ENCODE peak calls at places on chromosomes 13 and 19, in six cellular contexts. F is osteocyte; J is NCI-H1092; G is colonic mucosa; U is stimulated activated CD4-positive, alpha-beta T cell treated with anti-CD3 and anti-CD28 coated beads, Interleukin-1b, Interleukin-23, amount 100 ng/mL, for 48 hours; S is foreskin fibroblast. I is an unnamed sample.
A peak's percentile ranks its signal among the peaks of the same experiment; 100 is the strongest.

GRCh38 chr19:6914321-6914720 is 26.9 kb downstream of the ADGRE1 start:
- DNase-seq in S (no peak), G (no peak), F (no peak), J (no peak), U (no peak), I (no peak)

GRCh38 chr19:9952276-9952675 is 16.0 kb upstream of the OLFM2 start:
- DNase-seq in F (no peak), J (no peak), U (no peak), S (no peak), G (no peak), I (no peak)

GRCh38 chr13:111508902-111509509 is 188.6 kb downstream of the TEX29 start:
- DNase-seq in J (peak; percentile 85), F (peak; percentile 56), S (no peak), U (no peak), G (peak; percentile 4), I (no peak)

GRCh38 chr13:48600374-48601364 is 53.1 kb upstream of the CYSLTR2 start:
- DNase-seq in J (no peak), F (peak; percentile 10), U (no peak), G (no peak), S (peak; percentile 63), I (no peak)

GRCh38 chr13:48437381-48437780 is 24.5 kb upstream of the LPAR6 start:
- DNase-seq in J (no peak), F (no peak), S (peak; percentile 28), G (peak; percentile 38), U (no peak), I (no peak)

GRCh38 chr19:43784251-43784980 is 3.6 kb upstream of the KCNN4 start:
- DNase-seq in U (peak; percentile 73), F (no peak), S (peak; percentile 95), J (no peak), G (peak; percentile 73), I (peak; percentile 70)

GRCh38 chr19:48520134-48520533 is 8.5 kb upstream of the LMTK3 start:
- DNase-seq in G (no peak), F (no peak), U (no peak), S (no peak), J (no peak), I (no peak)

GRCh38 chr19:2381151-2381822 is 21.2 kb downstream of the TMPRSS9 start:
- DNase-seq in G (no peak), J (no peak), F (no peak), S (peak; percentile 39), U (no peak), I (no peak)

GRCh38 chr19:50897191-50897607 is 14.0 kb downstream of the KLK4 start:
- DNase-seq in G (no peak), U (no peak), J (no peak), F (no peak), S (no peak), I (no peak)

GRCh38 chr13:30806784-30807183 is 71.4 kb downstream of the ALOX5AP start:
- DNase-seq in S (peak; percentile 85), J (no peak), U (no peak), F (no peak), G (no peak), I (no peak)

GRCh38 chr19:1079566-1080111 is 12.7 kb downstream of the ARHGAP45 start:
- DNase-seq in G (peak; percentile 39), F (no peak), U (peak; percentile 89), J (no peak), S (no peak), I (peak; percentile 72)

GRCh38 chr19:18432275-18433038 is 5.5 kb downstream of the ISYNA1 start:
- DNase-seq in U (no peak), G (no peak), F (no peak), S (peak; percentile 43), J (no peak), I (no peak)

GRCh38 chr19:10766681-10767201 is 48.9 kb downstream of the DNM2 start:
- DNase-seq in J (peak; percentile 88), S (peak; percentile 68), F (no peak), G (no peak), U (no peak), I (no peak)

GRCh38 chr19:55346725-55347441 is 7.2 kb downstream of the KMT5C start:
- DNase-seq in U (no peak), S (no peak), J (no peak), F (no peak), G (no peak), I (no peak)

GRCh38 chr13:79481685-79482052 is 714 bp downstream of the NDFIP2 start:
- DNase-seq in G (peak; percentile 55), U (peak; percentile 85), J (no peak), S (no peak), F (no peak), I (peak; percentile 80)

GRCh38 chr13:110893571-110893970 is 21.3 kb downstream of the ANKRD10 start:
- DNase-seq in S (no peak), F (no peak), G (no peak), J (no peak), U (no peak), I (no peak)

GRCh38 chr19:16441661-16442071 is 30.1 kb downstream of the EPS15L1 start:
- DNase-seq in G (peak; percentile 37), F (no peak), S (no peak), U (peak; percentile 28), J (peak; percentile 4), I (no peak)

GRCh38 chr13:55219538-55219937 is 1921.2 kb upstream of the PRR20A start:
- DNase-seq in F (no peak), G (no peak), J (no peak), S (no peak), U (no peak), I (no peak)

GRCh38 chr19:14840206-14840605 is 5.2 kb upstream of the OR7A5 start:
- DNase-seq in S (peak; percentile 1), J (no peak), F (no peak), G (no peak), U (no peak), I (no peak)

GRCh38 chr13:97844151-97844550 is 109.3 kb upstream of the IPO5 start:
- DNase-seq in U (no peak), S (no peak), G (no peak), F (no peak), J (no peak), I (no peak)

I was measured in T-helper 2 cell treated with Interferon-gamma antibody and Interleukin-4, amounts not matched to agents 5 μg/mL and 100 μg/mL, for 36 hours.